ENCODE peak calls at places on chromosomes 16 and 17, in seven cellular contexts. T is ovary; J is tibial nerve; X is fibroblast of pulmonary artery; U is AG10803; Z is activated CD8-positive, alpha-beta T cell treated with anti-CD3 and anti-CD28 coated beads for 36 hours; D is dorsolateral prefrontal cortex. C is an unnamed sample.

GRCh38 chr17:49525831-49526741 is 31.0 kb downstream of the NGFR start:
- DNase-seq in T (no peak), J (no peak), X (no peak), U (no peak), Z (no peak), D (no peak), C (no peak)

GRCh38 chr16:13779676-13780075 is 140.3 kb upstream of the ERCC4 start:
- DNase-seq in T (no peak), J (no peak), X (no peak), U (no peak), Z (no peak), D (no peak), C (no peak)

GRCh38 chr16:74759564-74759963 is 15.1 kb downstream of the FA2H start:
- DNase-seq in T (no peak), J (no peak), X (no peak), U (no peak), Z (no peak), D (no peak), C (no peak)

GRCh38 chr17:48910370-48910769 is 2.2 kb downstream of the UBE2Z start:
- DNase-seq in T (no peak), J (no peak), X (no peak), U (no peak), Z (no peak), D (no peak), C (no peak)

GRCh38 chr17:14337596-14338079 is 36.8 kb downstream of the HS3ST3B1 start:
- DNase-seq in T (no peak), J (no peak), X (no peak), U (no peak), Z (peak; percentile 92), D (no peak), C (no peak)

GRCh38 chr17:82240506-82241182 is 11.8 kb downstream of the SLC16A3 start:
- DNase-seq in T (no peak), J (no peak), X (no peak), U (no peak), Z (no peak), D (no peak), C (no peak)

GRCh38 chr16:67872631-67873434 is at the start of gene EDC4:
- DNase-seq in T (peak; percentile 84), J (peak; percentile 66), X (peak; percentile 81), U (peak; percentile 79), Z (peak; percentile 89), D (peak; percentile 59), C (peak; percentile 61)

GRCh38 chr17:65678534-65678933 is 117.1 kb upstream of the AXIN2 start:
- DNase-seq in T (no peak), J (no peak), X (no peak), U (peak; percentile 48), Z (no peak), D (no peak), C (no peak)

GRCh38 chr16:87560428-87561199 is 41.7 kb upstream of the JPH3 start:
- DNase-seq in T (peak; percentile 57), J (no peak), X (no peak), U (peak; percentile 39), Z (peak; percentile 44), D (no peak), C (no peak)

GRCh38 chr17:40501499-40501911 is at the start of gene TNS4:
- DNase-seq in T (no peak), J (no peak), X (no peak), U (no peak), Z (no peak), D (no peak), C (no peak)

GRCh38 chr16:68369697-68370096 is 58.9 kb downstream of the PRMT7 start:
- DNase-seq in T (no peak), J (no peak), X (no peak), U (no peak), Z (peak; percentile 70), D (no peak), C (no peak)

GRCh38 chr17:44223574-44224046 is 4.1 kb upstream of the UBTF start:
- DNase-seq in T (peak; percentile 64), J (peak; percentile 44), X (peak; percentile 58), U (peak; percentile 85), Z (no peak), D (no peak), C (no peak)

GRCh38 chr17:57909548-57909947 is 45.7 kb downstream of the CUEDC1 start:
- DNase-seq in T (no peak), J (no peak), X (no peak), U (no peak), Z (no peak), D (no peak), C (no peak)

GRCh38 chr17:38894276-38894675 is 24.4 kb downstream of the LASP1 start:
- DNase-seq in T (no peak), J (no peak), X (no peak), U (no peak), Z (no peak), D (no peak), C (no peak)

GRCh38 chr16:14418795-14419225 is 211.2 kb downstream of the PARN start:
- DNase-seq in T (no peak), J (peak; percentile 52), X (peak; percentile 11), U (no peak), Z (no peak), D (no peak), C (no peak)

DNA sequence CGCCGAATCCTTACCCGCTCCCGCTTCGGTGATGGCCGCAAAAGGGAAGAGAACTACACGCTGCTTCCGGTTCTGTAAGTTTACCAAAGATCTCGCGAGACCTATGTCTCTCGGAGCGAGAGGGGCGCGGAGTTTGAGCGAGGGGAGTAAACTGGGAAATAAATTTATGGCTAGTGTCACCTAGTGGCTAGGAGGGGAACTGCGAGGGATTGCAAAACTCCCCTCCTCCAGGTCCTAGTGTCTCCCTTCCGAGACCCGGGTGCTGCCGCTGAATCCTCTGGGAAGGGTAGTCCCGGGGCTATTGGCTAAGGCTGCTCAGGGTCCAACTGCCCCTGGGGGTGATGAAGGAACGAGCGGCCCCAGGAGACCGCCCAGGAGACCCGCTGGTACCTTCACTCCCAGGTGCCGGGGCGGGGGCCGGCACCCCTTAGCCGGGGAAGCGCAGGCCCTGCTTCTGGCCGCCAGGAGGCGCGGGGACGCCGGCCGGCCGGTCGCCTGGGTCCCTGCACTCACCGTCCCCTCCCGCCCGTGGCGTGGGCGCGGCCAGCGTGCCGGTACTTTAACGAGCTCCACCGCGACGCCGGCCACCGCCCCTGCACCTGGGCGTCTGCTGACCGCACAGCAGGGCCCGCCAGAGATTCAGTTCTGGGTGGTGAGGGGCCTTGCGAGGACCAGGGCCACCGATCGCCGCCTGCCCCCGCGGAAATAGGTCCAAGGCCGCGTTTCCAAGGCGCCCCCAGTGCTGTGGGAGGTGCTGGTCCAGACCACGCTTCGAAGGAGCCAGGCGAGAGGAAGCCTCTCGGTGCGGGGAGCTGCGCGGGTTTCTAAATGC is at the start of gene RPL26:
- DNase-seq in T (peak; percentile 96), J (peak; percentile 98), X (peak; percentile 99), U (peak; percentile 98), Z (peak; percentile 98), D (peak; percentile 96), C (peak; percentile 89)
- TF ChIP-seq CTCF in T (peak; percentile 90), J (peak; percentile 100), X (peak; percentile 90), U (peak; percentile 82), Z (peak; percentile 100), D (peak; percentile 100), C (peak; percentile 98)

GRCh38 chr17:46046957-46047356 is 47.9 kb downstream of the STH start:
- DNase-seq in T (no peak), J (no peak), X (peak; percentile 86), U (peak; percentile 25), Z (no peak), D (no peak), C (no peak)
- TF ChIP-seq CTCF in T (no peak), J (no peak), X (peak; percentile 9), U (no peak), Z (no peak), D (no peak), C (no peak)

GRCh38 chr17:1714488-1714979 is 4.4 kb upstream of the TLCD2 start:
- DNase-seq in T (peak; percentile 99), J (peak; percentile 99), X (peak; percentile 98), U (peak; percentile 99), Z (peak; percentile 42), D (peak; percentile 63), C (peak; percentile 98)

GRCh38 chr17:1716912-1717695 is 6.9 kb upstream of the TLCD2 start:
- DNase-seq in T (peak; percentile 90), J (peak; percentile 93), X (peak; percentile 99), U (peak; percentile 99), Z (peak; percentile 93), D (peak; percentile 94), C (peak; percentile 83)

GRCh38 chr17:1714980-1715802 is 5.0 kb upstream of the TLCD2 start:
- DNase-seq in T (peak; percentile 92), J (peak; percentile 82), X (peak; percentile 91), U (peak; percentile 94), Z (peak; percentile 64), D (no peak), C (peak; percentile 72)

GRCh38 chr17:1715803-1716075 is 5.6 kb upstream of the TLCD2 start:
- DNase-seq in T (no peak), J (no peak), X (no peak), U (no peak), Z (no peak), D (no peak), C (no peak)

DNA sequence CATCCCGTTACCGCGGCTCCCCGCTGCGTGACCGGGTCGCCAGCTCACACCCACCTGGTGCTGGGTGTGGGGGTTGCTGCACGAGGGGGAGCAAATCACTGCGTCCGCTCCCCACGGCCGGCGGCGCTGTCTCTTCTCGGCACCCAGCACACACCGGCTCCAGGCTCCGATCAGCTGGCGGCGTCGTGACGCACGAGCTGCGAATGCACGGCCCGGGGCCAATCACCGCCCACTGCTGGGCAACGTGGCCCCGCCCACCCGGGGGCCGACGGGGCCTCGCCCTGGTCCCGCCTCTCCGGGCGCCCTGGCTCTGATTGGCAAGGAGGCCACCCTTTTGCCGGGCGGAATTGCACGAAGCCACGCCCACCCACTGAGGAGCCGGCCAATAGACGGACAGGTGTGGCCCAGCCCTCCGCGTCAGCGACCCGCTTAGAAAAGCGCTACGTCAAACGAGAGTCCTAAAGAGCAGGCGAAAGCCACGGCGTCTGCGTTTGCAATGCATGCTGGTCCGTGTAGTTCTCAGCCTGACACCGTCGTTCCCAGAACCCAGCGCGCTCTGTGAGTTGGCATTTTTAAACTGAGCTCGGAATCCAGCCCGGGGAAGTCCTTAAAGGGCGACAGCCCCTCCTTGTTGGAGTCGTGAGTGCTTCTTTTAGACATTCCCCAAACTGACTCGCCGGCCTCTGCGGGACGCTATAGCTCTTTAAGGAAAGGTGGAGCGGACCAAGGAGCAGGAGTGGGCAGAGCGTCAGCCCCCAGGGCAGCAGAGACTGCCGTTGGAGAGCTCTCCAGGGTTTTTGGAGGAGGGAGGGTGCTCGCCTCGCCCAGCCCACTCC is 6.1 kb upstream of the TLCD2 start:
- DNase-seq in T (peak; percentile 100), J (peak; percentile 96), X (peak; percentile 100), U (peak; percentile 100), Z (peak; percentile 100), D (peak; percentile 100), C (peak; percentile 92)
- TF ChIP-seq CTCF in T (no peak), J (no peak), X (peak; percentile 11), U (peak; percentile 30), Z (no peak), D (no peak), C (no peak)

GRCh38 chr16:3106205-3106928 is 6.0 kb upstream of the ZNF205 start:
- DNase-seq in T (peak; percentile 93), J (peak; percentile 76), X (peak; percentile 88), U (peak; percentile 80), Z (peak; percentile 96), D (peak; percentile 75), C (peak; percentile 65)
- TF ChIP-seq CTCF in T (no peak), J (no peak), X (no peak), U (no peak), Z (no peak), D (no peak), C (no peak)